ENCODE peak calls at places on chromosomes 4 and X, in seven cellular contexts. One of them, this sample, is unnamed.

GRCh38 chrX:149079805-149080406 is 425.2 kb downstream of the IDS start:
- DNase-seq in CD4-positive, alpha-beta T cell: no peak
- DNase-seq in A549: no peak
- DNase-seq in RWPE1: no peak
- DNase-seq in bronchial epithelial cell: peak
- DNase-seq in BE2C: no peak
- DNase-seq in fibroblast of lung: no peak
- DNase-seq in this sample: no peak

GRCh38 chrX:139930923-139931645 is 1.8 kb downstream of the ATP11C start:
- DNase-seq in fibroblast of lung: no peak
- DNase-seq in BE2C: peak
- DNase-seq in A549: peak
- DNase-seq in bronchial epithelial cell: no peak
- DNase-seq in RWPE1: peak
- DNase-seq in CD4-positive, alpha-beta T cell: peak
- DNase-seq in this sample: no peak

GRCh38 chrX:20530319-20530979 is 263.7 kb upstream of the RPS6KA3 start:
- DNase-seq in CD4-positive, alpha-beta T cell: peak
- DNase-seq in bronchial epithelial cell: peak
- DNase-seq in RWPE1: peak
- DNase-seq in A549: peak
- DNase-seq in fibroblast of lung: peak
- DNase-seq in BE2C: peak
- DNase-seq in this sample: peak

GRCh38 chr4:159860945-159861344 is 758.1 kb downstream of the RAPGEF2 start:
- DNase-seq in RWPE1: no peak
- DNase-seq in CD4-positive, alpha-beta T cell: no peak
- DNase-seq in bronchial epithelial cell: no peak
- DNase-seq in BE2C: no peak
- DNase-seq in fibroblast of lung: no peak
- DNase-seq in A549: no peak
- DNase-seq in this sample: no peak

GRCh38 chr4:7377223-7377865 is 57.4 kb downstream of the PSAPL1 start:
- DNase-seq in BE2C: no peak
- DNase-seq in bronchial epithelial cell: no peak
- DNase-seq in A549: no peak
- DNase-seq in RWPE1: no peak
- DNase-seq in CD4-positive, alpha-beta T cell: no peak
- DNase-seq in fibroblast of lung: no peak
- DNase-seq in this sample: no peak

GRCh38 chr4:140743194-140743931 is 12.8 kb downstream of the TBC1D9 start:
- DNase-seq in fibroblast of lung: no peak
- DNase-seq in RWPE1: no peak
- DNase-seq in bronchial epithelial cell: peak
- DNase-seq in BE2C: peak
- DNase-seq in A549: no peak
- DNase-seq in CD4-positive, alpha-beta T cell: no peak
- DNase-seq in this sample: no peak

GRCh38 chr4:99219479-99219878 is 433 bp upstream of the ADH6 start:
- DNase-seq in fibroblast of lung: no peak
- DNase-seq in bronchial epithelial cell: peak
- DNase-seq in CD4-positive, alpha-beta T cell: no peak
- DNase-seq in BE2C: no peak
- DNase-seq in A549: no peak
- DNase-seq in RWPE1: no peak
- DNase-seq in this sample: no peak

GRCh38 chrX:10159069-10159468 is 2.3 kb downstream of the CLCN4 start:
- DNase-seq in A549: no peak
- DNase-seq in CD4-positive, alpha-beta T cell: no peak
- DNase-seq in BE2C: no peak
- DNase-seq in RWPE1: no peak
- DNase-seq in bronchial epithelial cell: no peak
- DNase-seq in fibroblast of lung: no peak
- DNase-seq in this sample: no peak

GRCh38 chrX:113384628-113385027 is 544.0 kb upstream of the AMOT start:
- DNase-seq in fibroblast of lung: peak
- DNase-seq in RWPE1: peak
- DNase-seq in bronchial epithelial cell: peak
- DNase-seq in CD4-positive, alpha-beta T cell: no peak
- DNase-seq in BE2C: no peak
- DNase-seq in A549: no peak
- DNase-seq in this sample: no peak

GRCh38 chr4:25290490-25291067 is 22.0 kb upstream of the ZCCHC4 start:
- DNase-seq in fibroblast of lung: no peak
- DNase-seq in RWPE1: no peak
- DNase-seq in BE2C: no peak
- DNase-seq in A549: no peak
- DNase-seq in bronchial epithelial cell: no peak
- DNase-seq in CD4-positive, alpha-beta T cell: no peak
- DNase-seq in this sample: no peak

GRCh38 chrX:52995974-52996304 is 37.6 kb upstream of the FAM156A start:
- DNase-seq in A549: no peak
- DNase-seq in CD4-positive, alpha-beta T cell: no peak
- DNase-seq in BE2C: no peak
- DNase-seq in bronchial epithelial cell: no peak
- DNase-seq in RWPE1: no peak
- DNase-seq in fibroblast of lung: no peak
- DNase-seq in this sample: no peak
- TF ChIP-seq CTCF in A549: peak
- TF ChIP-seq CTCF in CD4-positive, alpha-beta T cell: peak
- TF ChIP-seq CTCF in BE2C: no peak
- TF ChIP-seq CTCF in bronchial epithelial cell: no peak
- TF ChIP-seq CTCF in RWPE1: peak
- TF ChIP-seq CTCF in fibroblast of lung: no peak
- TF ChIP-seq CTCF in this sample: peak

DNA sequence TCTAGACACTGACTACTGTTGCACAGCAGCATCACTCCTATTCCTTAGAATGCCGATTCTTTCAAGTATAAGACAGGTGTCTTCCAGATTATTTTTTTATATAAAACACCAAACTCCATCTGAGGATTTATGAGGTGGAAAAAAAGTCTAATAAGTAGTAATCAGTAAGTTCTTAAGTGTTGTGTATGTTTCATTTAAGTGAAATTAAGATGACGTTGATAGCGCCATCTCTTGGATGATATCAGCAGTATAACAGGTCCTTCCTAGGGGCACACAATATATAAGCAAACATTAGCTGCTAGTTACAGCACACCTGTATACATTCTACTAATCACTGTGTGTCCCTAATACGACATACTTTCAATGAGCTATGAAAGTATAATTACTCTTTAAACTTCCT is 99.6 kb upstream of the STS start:
- DNase-seq in BE2C: no peak
- DNase-seq in bronchial epithelial cell: no peak
- DNase-seq in A549: no peak
- DNase-seq in RWPE1: no peak
- DNase-seq in CD4-positive, alpha-beta T cell: no peak
- DNase-seq in fibroblast of lung: no peak
- DNase-seq in this sample: no peak
- TF ChIP-seq CTCF in BE2C: no peak
- TF ChIP-seq CTCF in bronchial epithelial cell: no peak
- TF ChIP-seq CTCF in A549: no peak
- TF ChIP-seq CTCF in RWPE1: no peak
- TF ChIP-seq CTCF in CD4-positive, alpha-beta T cell: no peak
- TF ChIP-seq CTCF in fibroblast of lung: no peak
- TF ChIP-seq CTCF in this sample: no peak

GRCh38 chr4:176032454-176032853 is 33.2 kb upstream of the WDR17 start:
- DNase-seq in A549: no peak
- DNase-seq in RWPE1: no peak
- DNase-seq in fibroblast of lung: no peak
- DNase-seq in BE2C: no peak
- DNase-seq in CD4-positive, alpha-beta T cell: no peak
- DNase-seq in bronchial epithelial cell: no peak
- DNase-seq in this sample: no peak

GRCh38 chr4:176031927-176032326 is 33.7 kb upstream of the WDR17 start:
- DNase-seq in A549: no peak
- DNase-seq in fibroblast of lung: no peak
- DNase-seq in bronchial epithelial cell: peak
- DNase-seq in CD4-positive, alpha-beta T cell: no peak
- DNase-seq in BE2C: no peak
- DNase-seq in RWPE1: peak
- DNase-seq in this sample: no peak

GRCh38 chr4:176034936-176035335 is 30.7 kb upstream of the WDR17 start:
- DNase-seq in A549: no peak
- DNase-seq in fibroblast of lung: no peak
- DNase-seq in BE2C: no peak
- DNase-seq in RWPE1: no peak
- DNase-seq in CD4-positive, alpha-beta T cell: no peak
- DNase-seq in bronchial epithelial cell: no peak
- DNase-seq in this sample: no peak

GRCh38 chr4:176036585-176037205 is 28.9 kb upstream of the WDR17 start:
- DNase-seq in A549: no peak
- DNase-seq in BE2C: no peak
- DNase-seq in CD4-positive, alpha-beta T cell: no peak
- DNase-seq in RWPE1: no peak
- DNase-seq in fibroblast of lung: no peak
- DNase-seq in bronchial epithelial cell: no peak
- DNase-seq in this sample: no peak

GRCh38 chr4:176034498-176034897 is 31.1 kb upstream of the WDR17 start:
- DNase-seq in A549: no peak
- DNase-seq in CD4-positive, alpha-beta T cell: no peak
- DNase-seq in fibroblast of lung: peak
- DNase-seq in BE2C: peak
- DNase-seq in RWPE1: peak
- DNase-seq in bronchial epithelial cell: peak
- DNase-seq in this sample: no peak
- TF ChIP-seq CTCF in A549: peak
- TF ChIP-seq CTCF in CD4-positive, alpha-beta T cell: peak
- TF ChIP-seq CTCF in fibroblast of lung: no peak
- TF ChIP-seq CTCF in BE2C: peak
- TF ChIP-seq CTCF in RWPE1: peak
- TF ChIP-seq CTCF in bronchial epithelial cell: peak
- TF ChIP-seq CTCF in this sample: peak

DNA sequence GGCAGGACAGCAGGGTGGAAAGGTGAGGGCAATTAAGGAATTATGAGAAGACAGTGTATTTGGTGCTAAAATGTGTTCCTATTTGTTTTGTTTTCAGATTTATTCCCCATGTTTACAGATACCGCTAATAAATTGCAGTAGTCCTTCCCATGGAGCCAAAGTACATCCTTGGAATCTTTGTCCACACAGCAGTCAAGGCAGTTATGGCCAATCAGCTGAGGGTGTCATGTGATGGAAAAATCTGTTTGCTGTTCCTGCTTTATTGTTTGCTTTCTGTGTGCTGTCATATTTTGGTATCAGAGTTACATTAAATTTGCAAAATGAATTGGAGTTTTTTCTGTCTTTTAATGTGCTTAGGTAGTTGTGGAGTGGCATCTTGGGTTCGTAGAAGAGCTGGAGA is 10.5 kb downstream of the TRO start:
- DNase-seq in bronchial epithelial cell: no peak
- DNase-seq in BE2C: no peak
- DNase-seq in fibroblast of lung: no peak
- DNase-seq in A549: no peak
- DNase-seq in CD4-positive, alpha-beta T cell: no peak
- DNase-seq in RWPE1: no peak
- DNase-seq in this sample: no peak
- TF ChIP-seq CTCF in bronchial epithelial cell: no peak
- TF ChIP-seq CTCF in BE2C: no peak
- TF ChIP-seq CTCF in fibroblast of lung: no peak
- TF ChIP-seq CTCF in A549: no peak
- TF ChIP-seq CTCF in CD4-positive, alpha-beta T cell: no peak
- TF ChIP-seq CTCF in RWPE1: no peak
- TF ChIP-seq CTCF in this sample: no peak

This sample was measured in mesothelial cell of epicardium.